ENCODE peak calls at places on chromosomes 2 and 18, in six cellular contexts. G, W, H, B, X and L are unnamed samples.

GRCh38 chr2:168929031-168929430 is 27.9 kb downstream of the G6PC2 start:
- DNase-seq in G (no peak), B (no peak), H (no peak), X (no peak), W (no peak), L (no peak)

GRCh38 chr18:2641638-2642037 is 13.9 kb upstream of the SMCHD1 start:
- DNase-seq in X (no peak), W (no peak), G (peak; percentile 17), H (peak; percentile 35), B (peak; percentile 83), L (no peak)

GRCh38 chr2:225735844-225736243 is 336.3 kb downstream of the NYAP2 start:
- DNase-seq in W (peak; percentile 38), H (peak; percentile 92), B (no peak), G (peak; percentile 95), X (no peak), L (no peak)

GRCh38 chr2:201057089-201057499 is 14.4 kb downstream of the HYCC2 start:
- DNase-seq in B (peak; percentile 66), H (peak; percentile 63), G (peak; percentile 29), X (no peak), W (peak; percentile 46), L (no peak)

GRCh38 chr18:48547456-48548403 is 8.9 kb downstream of the CTIF start:
- DNase-seq in W (peak; percentile 63), B (no peak), H (peak; percentile 88), X (no peak), G (peak; percentile 90), L (peak; percentile 88)

GRCh38 chr2:238938460-238939055 is 90.7 kb downstream of the TWIST2 start:
- DNase-seq in G (peak; percentile 94), H (peak; percentile 23), X (no peak), B (peak; percentile 2), W (peak; percentile 6), L (no peak)

GRCh38 chr2:217184242-217184641 is 324.4 kb upstream of the TNP1 start:
- DNase-seq in X (no peak), W (no peak), G (peak; percentile 62), B (no peak), H (no peak), L (no peak)

GRCh38 chr2:70140978-70141753 is 49.7 kb downstream of the C2orf42 start:
- DNase-seq in H (no peak), W (peak; percentile 86), G (peak; percentile 53), B (peak; percentile 60), X (peak; percentile 69), L (peak; percentile 95)

GRCh38 chr18:31578126-31578525 is 13.6 kb upstream of the TTR start:
- DNase-seq in B (no peak), X (no peak), G (no peak), W (no peak), H (no peak), L (no peak)

GRCh38 chr2:205686231-205687017 is 4.1 kb downstream of the NRP2 start:
- DNase-seq in X (no peak), W (no peak), B (no peak), H (peak; percentile 50), G (peak; percentile 35), L (peak; percentile 80)

GRCh38 chr18:69968073-69968472 is 20.4 kb upstream of the CD226 start:
- DNase-seq in G (no peak), B (peak; percentile 12), H (no peak), X (no peak), W (no peak), L (no peak)

GRCh38 chr2:84424152-84424551 is 34.9 kb downstream of the SUCLG1 start:
- DNase-seq in G (peak; percentile 33), W (no peak), B (no peak), X (no peak), H (peak; percentile 61), L (no peak)

GRCh38 chr2:37720533-37721218 is 49.2 kb upstream of the CDC42EP3 start:
- DNase-seq in X (no peak), B (no peak), W (no peak), G (no peak), H (peak; percentile 92), L (no peak)

GRCh38 chr2:67899187-67899586 is 163.6 kb downstream of the C1D start:
- DNase-seq in X (no peak), B (no peak), H (no peak), G (no peak), W (no peak), L (no peak)

GRCh38 chr2:20027715-20028434 is 15.4 kb upstream of the MATN3 start:
- DNase-seq in G (no peak), H (no peak), X (no peak), W (no peak), B (peak; percentile 27), L (no peak)

GRCh38 chr18:44729631-44730101 is 49.0 kb downstream of the SETBP1 start:
- DNase-seq in H (peak; percentile 74), G (peak; percentile 79), W (peak; percentile 71), B (peak; percentile 41), X (no peak), L (peak; percentile 75)

GRCh38 chr2:186853871-186854435 is 5.0 kb upstream of the ZSWIM2 start:
- DNase-seq in B (no peak), G (peak; percentile 46), X (no peak), H (peak; percentile 59), W (no peak), L (no peak)

GRCh38 chr18:79859314-79859713 is 61.6 kb downstream of the KCNG2 start:
- DNase-seq in W (no peak), B (no peak), H (no peak), X (no peak), G (no peak), L (no peak)

GRCh38 chr18:71324356-71324755 is 1035.5 kb downstream of the SOCS6 start:
- DNase-seq in W (no peak), X (no peak), G (no peak), H (no peak), B (no peak), L (no peak)

DNA sequence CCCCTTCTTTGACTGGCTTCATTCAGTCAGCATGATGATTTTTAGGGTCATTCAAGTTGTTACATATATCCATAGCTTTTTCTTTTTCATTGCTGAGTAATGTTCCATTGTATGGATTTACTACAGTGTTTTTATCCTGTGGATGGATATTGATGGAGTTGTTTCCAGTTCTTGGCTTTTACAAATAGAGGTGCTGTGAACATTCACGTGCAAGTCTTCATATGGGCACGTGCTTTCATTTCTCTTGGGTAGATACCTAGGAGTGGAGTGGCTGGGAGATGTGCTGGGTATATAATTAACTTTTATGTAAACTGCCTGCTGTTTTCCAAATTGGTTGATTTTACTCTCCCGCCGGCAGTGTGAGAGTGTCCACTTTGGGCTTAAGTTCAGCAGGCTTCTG is 16.5 kb downstream of the AGAP1 start:
- DNase-seq in W (peak; percentile 21), H (no peak), X (no peak), G (no peak), B (peak; percentile 64), L (no peak)
- H3K4me1 ChIP-seq in W (peaks cover 17% of the 10 kb centered on the region), H (peaks cover 14% of the 10 kb centered on the region), X (peaks cover 40% of the 10 kb centered on the region), G (peaks cover 12% of the 10 kb centered on the region), B (peaks cover 6% of the 10 kb centered on the region), L (peaks cover under 1% of the 10 kb centered on the region)

DNA sequence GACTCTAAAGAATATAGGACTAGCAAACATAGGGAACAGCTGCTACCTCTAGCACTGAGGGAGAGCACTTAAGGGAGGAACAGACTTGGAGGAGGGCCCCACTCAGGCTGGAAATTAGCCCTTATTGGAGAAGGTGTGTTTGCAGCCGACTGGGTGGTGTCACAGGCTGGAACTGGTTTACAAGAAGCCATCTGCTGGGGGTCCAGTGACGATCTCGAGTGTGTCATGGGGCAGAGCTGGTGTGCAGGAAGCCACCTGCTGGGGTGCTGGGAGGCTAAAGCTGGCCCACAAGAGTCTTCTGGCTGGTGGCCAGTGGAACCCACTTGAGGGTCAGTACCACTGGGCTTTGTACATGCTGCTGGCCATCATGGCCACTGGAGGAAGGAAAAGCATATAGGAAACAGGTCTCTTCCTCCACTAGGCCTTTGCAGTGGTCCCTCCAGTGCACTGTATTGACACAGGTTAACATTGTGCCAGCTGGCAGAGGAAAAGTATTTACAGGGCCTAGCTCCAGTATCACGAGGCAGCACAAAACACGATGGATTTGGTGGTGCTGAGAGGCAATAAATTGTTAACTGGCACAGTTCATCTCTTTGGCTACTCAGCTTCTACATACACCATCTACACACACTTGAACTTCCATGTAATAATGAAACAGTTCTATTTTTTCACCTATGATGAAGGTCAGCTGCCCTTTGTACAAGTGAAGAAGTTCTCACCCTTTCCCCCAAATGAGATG is 43.6 kb downstream of the MAP3K20 start:
- DNase-seq in X (peak; percentile 39), W (no peak), H (no peak), G (no peak), B (no peak), L (no peak)
- H3K4me1 ChIP-seq in X (peaks cover 16% of the 10 kb centered on the region), W (no peaks in the 10 kb centered on the region), H (peaks cover 25% of the 10 kb centered on the region), G (peaks cover 18% of the 10 kb centered on the region), B (no peaks in the 10 kb centered on the region), L (no peaks in the 10 kb centered on the region)

DNA sequence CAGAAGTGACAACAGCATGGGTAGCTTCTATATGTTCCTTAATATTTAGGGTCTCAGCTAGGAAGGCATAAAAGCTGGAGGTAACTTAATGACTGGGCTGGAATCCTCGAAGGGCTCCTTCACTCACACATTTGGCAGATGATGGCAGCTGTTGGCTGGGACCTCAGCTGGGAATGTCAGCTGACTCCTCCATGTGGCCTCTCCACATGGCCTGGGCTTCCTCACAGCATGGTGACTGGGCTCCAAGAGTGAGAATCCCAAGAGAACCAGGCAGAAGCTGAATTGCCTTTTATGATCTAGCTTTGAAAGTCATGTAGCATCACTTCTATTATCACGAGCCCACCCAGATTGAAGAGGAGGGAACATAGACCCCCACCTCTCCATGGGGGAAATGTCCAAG is 54.9 kb downstream of the TET3 start:
- DNase-seq in G (no peak), B (no peak), H (no peak), W (no peak), X (no peak), L (no peak)
- H3K4me1 ChIP-seq in G (peaks cover 5% of the 10 kb centered on the region), B (peaks cover 16% of the 10 kb centered on the region), H (peaks cover 13% of the 10 kb centered on the region), W (peaks cover 19% of the 10 kb centered on the region), X (peaks cover 44% of the 10 kb centered on the region), L (peaks cover 17% of the 10 kb centered on the region)

GRCh38 chr2:73233932-73234832 is at the start of gene CCT7:
- DNase-seq in X (peak; percentile 90), B (peak; percentile 93), W (peak; percentile 94), G (peak; percentile 89), H (peak; percentile 94), L (peak; percentile 95)

GRCh38 chr2:73233154-73233931 is at the start of gene PRADC1:
- DNase-seq in G (peak; percentile 100), X (peak; percentile 99), H (peak; percentile 100), W (peak; percentile 99), B (peak; percentile 100), L (peak; percentile 100)

GRCh38 chr2:73238149-73238548 is 4.0 kb downstream of the CCT7 start:
- DNase-seq in W (no peak), G (no peak), X (no peak), B (no peak), H (no peak), L (no peak)

GRCh38 chr2:73237168-73237567 is 3.1 kb downstream of the CCT7 start:
- DNase-seq in G (no peak), H (no peak), B (no peak), W (no peak), X (no peak), L (no peak)

DNA sequence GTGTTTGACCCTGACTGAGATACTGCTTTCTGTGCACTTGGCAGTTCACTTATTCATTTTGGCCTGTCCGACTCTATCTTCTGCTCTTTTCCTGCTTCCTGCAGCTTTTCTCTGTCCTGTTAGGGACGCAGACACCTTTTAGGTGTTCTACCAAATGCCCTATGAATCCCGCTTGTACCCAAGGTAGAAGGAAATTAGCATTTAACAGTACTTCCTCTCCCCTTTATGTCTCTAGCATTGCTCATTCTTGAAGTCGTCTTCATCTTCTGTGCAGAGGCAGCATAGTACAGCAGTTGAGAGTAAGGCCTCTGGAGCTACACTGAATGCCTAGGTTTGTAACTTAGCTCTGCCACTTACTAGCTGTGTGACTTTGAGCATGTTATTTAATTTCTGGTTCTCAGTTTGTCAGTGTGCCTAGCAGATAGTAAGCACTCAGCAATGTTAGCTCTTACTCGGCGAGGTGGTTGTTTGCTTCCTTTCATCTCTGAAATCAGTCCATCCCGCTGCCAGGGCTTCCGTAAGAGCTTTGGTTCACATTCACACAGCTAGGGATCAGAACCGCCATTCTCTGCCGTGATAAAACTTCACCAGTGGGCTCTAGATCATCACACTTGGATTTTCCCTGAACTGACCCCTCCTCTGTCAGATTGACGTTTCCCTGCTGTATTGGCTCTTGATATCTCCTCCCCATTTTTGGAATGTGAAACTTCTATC is 1.4 kb downstream of the CCT7 start:
- DNase-seq in B (no peak), G (no peak), X (no peak), W (no peak), H (no peak), L (peak; percentile 9)
- H3K4me1 ChIP-seq in B (peaks cover 3% of the 10 kb centered on the region), G (peaks cover 7% of the 10 kb centered on the region), X (peaks cover 59% of the 10 kb centered on the region), W (peaks cover 6% of the 10 kb centered on the region), H (peaks cover 46% of the 10 kb centered on the region), L (no peaks in the 10 kb centered on the region)